ENCODE peak calls at places on chromosomes 6 and 20, in four cellular contexts. Z is tibial nerve, Q is endothelial cell of umbilical vein, P is IMR-90. U is an unnamed sample.

GRCh38 chr6:35397806-35398418 is 54.2 kb upstream of the FANCE start:
- DNase-seq in Z (no peak), Q (no peak), P (no peak), U (no peak)

GRCh38 chr6:52176550-52176949 is 9.6 kb upstream of the IL17A start:
- DNase-seq in Q (no peak), Z (no peak), P (no peak), U (no peak)

GRCh38 chr20:2800590-2801458 is at the start of gene CPXM1:
- DNase-seq in Z (no peak), P (no peak), Q (peak; percentile 26), U (no peak)

GRCh38 chr20:18839507-18840247 is 26.1 kb downstream of the SCP2D1 start:
- DNase-seq in Q (no peak), P (no peak), Z (no peak), U (peak; percentile 34)

GRCh38 chr20:19789009-19789408 is 31.0 kb downstream of the RIN2 start:
- DNase-seq in Q (no peak), P (no peak), Z (no peak), U (no peak)

GRCh38 chr20:35018578-35019371 is 63.1 kb downstream of the MYH7B start:
- DNase-seq in Q (no peak), Z (no peak), P (no peak), U (peak; percentile 34)

GRCh38 chr20:47743671-47744070 is 41.6 kb downstream of the SULF2 start:
- DNase-seq in Q (no peak), P (no peak), Z (no peak), U (no peak)

GRCh38 chr20:32642257-32643046 is 31.3 kb downstream of the C20orf203 start:
- DNase-seq in P (no peak), Q (no peak), Z (no peak), U (no peak)

GRCh38 chr6:74369556-74369993 is 673.6 kb downstream of the CD109 start:
- DNase-seq in P (peak; percentile 97), Q (peak; percentile 5), Z (no peak), U (no peak)

GRCh38 chr6:48184644-48185043 is 73.6 kb upstream of the PTCHD4 start:
- DNase-seq in P (no peak), Q (no peak), Z (no peak), U (no peak)

GRCh38 chr6:38697846-38698245 is 5.1 kb downstream of the GLO1 start:
- DNase-seq in Z (no peak), Q (no peak), P (no peak), U (no peak)

GRCh38 chr6:116251568-116252384 is 2.1 kb downstream of the TSPYL4 start:
- DNase-seq in Q (peak; percentile 77), Z (no peak), P (peak; percentile 80), U (no peak)

GRCh38 chr20:50762435-50763201 is 31.2 kb downstream of the PARD6B start:
- DNase-seq in Q (no peak), P (peak; percentile 76), Z (no peak), U (peak; percentile 86)

GRCh38 chr20:48384147-48384818 is 443.5 kb downstream of the PREX1 start:
- DNase-seq in Q (no peak), Z (no peak), P (no peak), U (no peak)

GRCh38 chr6:13250703-13251102 is 77.6 kb downstream of the TBC1D7 start:
- DNase-seq in P (no peak), Q (no peak), Z (no peak), U (no peak)

GRCh38 chr6:29651413-29652197 is 5.3 kb upstream of the MOG start:
- DNase-seq in P (peak; percentile 37), Q (peak; percentile 47), Z (no peak), U (no peak)

GRCh38 chr6:143449731-143450452 is 603 bp downstream of the ADAT2 start:
- DNase-seq in Z (peak; percentile 11), P (peak; percentile 23), Q (peak; percentile 71), U (no peak)

GRCh38 chr20:20371681-20372080 is 3.8 kb downstream of the INSM1 start:
- DNase-seq in Z (no peak), P (no peak), Q (no peak), U (no peak)

GRCh38 chr6:42007753-42008528 is 42.4 kb upstream of the TAF8 start:
- DNase-seq in Z (no peak), P (no peak), Q (no peak), U (no peak)

GRCh38 chr6:157428418-157429202 is 47.6 kb downstream of the ZDHHC14 start:
- DNase-seq in Z (no peak), Q (no peak), P (peak; percentile 7), U (no peak)

GRCh38 chr6:17706580-17707370 is at the start of gene NUP153:
- DNase-seq in Z (peak; percentile 100), P (peak; percentile 98), Q (peak; percentile 99), U (peak; percentile 97)
- TF ChIP-seq POLR2A in Z (peak; percentile 83), P (peak; percentile 89), Q (peak; percentile 83), U (peak; percentile 93)

GRCh38 chr20:57500941-57501340 is 24.0 kb downstream of the CTCFL start:
- DNase-seq in Z (no peak), Q (no peak), P (no peak), U (no peak)

GRCh38 chr20:57496592-57496991 is 28.3 kb downstream of the CTCFL start:
- DNase-seq in Q (no peak), P (no peak), Z (no peak), U (no peak)

GRCh38 chr20:57499676-57500075 is 25.3 kb downstream of the CTCFL start:
- DNase-seq in P (no peak), Z (no peak), Q (no peak), U (no peak)

GRCh38 chr20:57500235-57500634 is 24.7 kb downstream of the CTCFL start:
- DNase-seq in P (no peak), Q (no peak), Z (no peak), U (no peak)

DNA sequence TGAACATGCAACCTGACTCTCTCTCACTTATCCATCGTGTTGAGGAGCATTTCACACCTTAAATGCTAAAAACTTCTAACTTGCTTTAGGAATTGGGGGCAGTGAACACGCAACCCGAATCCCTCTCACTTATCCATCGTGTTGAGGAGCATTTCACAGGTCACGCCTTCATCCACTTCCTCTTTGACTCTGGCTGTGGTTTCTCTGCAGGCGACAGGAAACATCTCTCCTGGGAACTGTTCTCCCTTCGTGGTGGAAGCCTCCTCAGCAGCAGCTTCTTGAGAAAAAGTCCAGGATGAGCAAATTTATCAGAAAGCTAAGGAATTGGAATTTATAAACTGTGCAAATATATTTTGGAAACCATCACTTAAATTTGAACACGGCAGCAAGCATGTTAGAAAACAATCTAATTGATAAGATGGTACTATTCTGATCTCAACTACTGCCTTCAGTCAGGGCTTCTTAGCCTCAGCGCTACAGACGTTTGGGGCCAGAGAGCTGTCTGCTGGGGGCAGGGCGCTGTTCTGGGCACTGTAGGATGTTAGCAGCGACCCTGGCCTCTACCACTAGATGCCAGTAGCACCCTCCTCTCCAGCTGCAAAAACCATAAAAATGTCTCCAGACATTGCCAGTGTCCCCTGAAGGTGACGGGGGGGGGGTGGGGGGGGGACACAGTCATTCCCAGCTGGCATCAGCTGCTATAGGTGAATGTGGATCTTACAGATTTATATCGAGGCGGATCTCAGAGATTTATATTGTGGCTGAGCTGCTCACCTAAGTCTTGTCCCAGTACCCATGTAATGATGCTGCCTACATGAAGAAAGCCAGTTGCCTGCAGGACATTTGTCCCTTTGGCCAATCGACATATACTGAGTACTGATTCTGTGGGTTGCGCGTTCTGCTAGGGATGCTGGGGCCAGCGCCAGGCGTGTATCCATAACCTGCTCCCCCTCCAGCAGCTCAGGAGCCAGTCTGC is 26.2 kb downstream of the CTCFL start:
- DNase-seq in Z (no peak), Q (no peak), P (peak; percentile 7), U (no peak)
- H3K27me3 ChIP-seq in Z (peaks cover 24% of the 10 kb centered on the region), Q (peaks cover 13% of the 10 kb centered on the region), P (peaks cover 3% of the 10 kb centered on the region), U (no peaks in the 10 kb centered on the region)

DNA sequence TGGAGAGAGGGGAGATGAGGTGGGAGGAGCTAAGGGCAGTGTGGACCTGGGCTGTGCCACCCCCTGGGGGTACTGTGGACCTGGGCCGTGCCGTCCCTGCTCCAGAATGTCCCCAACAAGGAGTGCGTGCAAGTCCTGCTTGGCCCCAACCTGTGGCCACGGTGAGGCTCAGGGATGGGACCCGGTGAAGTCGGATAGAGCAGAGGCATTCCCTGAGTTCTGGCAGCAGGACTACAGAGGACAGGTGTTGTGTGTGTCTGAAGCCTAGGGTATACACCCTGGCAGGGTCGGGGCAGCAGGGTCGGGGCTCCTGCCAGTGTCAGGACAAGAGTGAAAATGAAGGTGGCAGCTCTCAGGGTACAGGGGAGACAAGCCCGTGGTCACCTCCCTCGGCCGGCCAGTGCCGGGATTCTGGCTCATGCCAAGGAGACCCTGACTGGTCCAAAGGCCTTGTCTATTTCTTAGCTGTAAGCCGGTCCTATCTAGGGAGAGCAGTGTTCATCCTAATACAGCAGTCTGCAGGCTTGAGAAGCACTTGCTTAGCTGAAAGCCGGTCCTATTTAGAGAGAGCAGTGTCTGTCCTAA is 95.8 kb downstream of the SMOC2 start:
- DNase-seq in Q (no peak), P (no peak), Z (no peak), U (no peak)
- H3K9me3 ChIP-seq in Q (no peaks in the 10 kb centered on the region), P (peaks cover 45% of the 10 kb centered on the region), Z (no peaks in the 10 kb centered on the region), U (no peaks in the 10 kb centered on the region)

GRCh38 chr20:44450938-44451450 is 24.7 kb upstream of the TTPAL start:
- DNase-seq in Q (no peak), Z (no peak), P (no peak), U (no peak)
- TF ChIP-seq POLR2A in Q (no peak), Z (no peak), P (no peak), U (no peak)